ENCODE peak calls at places on chromosomes 1 and 21, in seven cellular contexts. One of them, this sample, is unnamed.

GRCh38 chr1:59393211-59394180 is 96.6 kb downstream of the FGGY start:
- DNase-seq in brain microvascular endothelial cell: peak
- DNase-seq in skeletal muscle cell: peak
- DNase-seq in A172: no peak
- DNase-seq in H7: no peak
- DNase-seq in CD8-positive, alpha-beta T cell: no peak
- DNase-seq in WTC11: no peak
- DNase-seq in this sample: peak

GRCh38 chr1:175376194-175376593 is 183.6 kb upstream of the KIAA0040 start:
- DNase-seq in CD8-positive, alpha-beta T cell: no peak
- DNase-seq in brain microvascular endothelial cell: peak
- DNase-seq in skeletal muscle cell: no peak
- DNase-seq in H7: peak
- DNase-seq in A172: no peak
- DNase-seq in WTC11: no peak
- DNase-seq in this sample: no peak

GRCh38 chr1:21586926-21587601 is 77.8 kb downstream of the ALPL start:
- DNase-seq in WTC11: peak
- DNase-seq in skeletal muscle cell: peak
- DNase-seq in A172: peak
- DNase-seq in H7: peak
- DNase-seq in CD8-positive, alpha-beta T cell: peak
- DNase-seq in brain microvascular endothelial cell: peak
- DNase-seq in this sample: peak

GRCh38 chr1:1111516-1112236 is 4.2 kb downstream of the C1orf159 start:
- DNase-seq in CD8-positive, alpha-beta T cell: no peak
- DNase-seq in A172: no peak
- DNase-seq in H7: no peak
- DNase-seq in brain microvascular endothelial cell: no peak
- DNase-seq in WTC11: no peak
- DNase-seq in skeletal muscle cell: no peak
- DNase-seq in this sample: no peak

GRCh38 chr1:38805036-38805435 is 54.5 kb downstream of the RRAGC start:
- DNase-seq in brain microvascular endothelial cell: no peak
- DNase-seq in A172: no peak
- DNase-seq in CD8-positive, alpha-beta T cell: no peak
- DNase-seq in WTC11: no peak
- DNase-seq in H7: no peak
- DNase-seq in skeletal muscle cell: no peak
- DNase-seq in this sample: no peak

GRCh38 chr1:218164930-218165686 is 120.0 kb upstream of the RRP15 start:
- DNase-seq in brain microvascular endothelial cell: no peak
- DNase-seq in skeletal muscle cell: no peak
- DNase-seq in WTC11: peak
- DNase-seq in CD8-positive, alpha-beta T cell: no peak
- DNase-seq in A172: no peak
- DNase-seq in H7: peak
- DNase-seq in this sample: no peak

GRCh38 chr1:187203257-187203656 is 374.5 kb downstream of the PLA2G4A start:
- DNase-seq in brain microvascular endothelial cell: peak
- DNase-seq in CD8-positive, alpha-beta T cell: no peak
- DNase-seq in A172: peak
- DNase-seq in WTC11: no peak
- DNase-seq in H7: no peak
- DNase-seq in skeletal muscle cell: peak
- DNase-seq in this sample: peak

GRCh38 chr1:7888248-7889010 is 35.6 kb upstream of the UTS2 start:
- DNase-seq in skeletal muscle cell: no peak
- DNase-seq in CD8-positive, alpha-beta T cell: no peak
- DNase-seq in brain microvascular endothelial cell: no peak
- DNase-seq in A172: no peak
- DNase-seq in WTC11: no peak
- DNase-seq in H7: no peak
- DNase-seq in this sample: peak

GRCh38 chr1:181987334-181987870 is 74.1 kb downstream of the ZNF648 start:
- DNase-seq in skeletal muscle cell: no peak
- DNase-seq in brain microvascular endothelial cell: no peak
- DNase-seq in H7: no peak
- DNase-seq in WTC11: no peak
- DNase-seq in CD8-positive, alpha-beta T cell: no peak
- DNase-seq in A172: no peak
- DNase-seq in this sample: no peak

GRCh38 chr21:38813143-38813542 is 7.4 kb downstream of the ETS2 start:
- DNase-seq in H7: no peak
- DNase-seq in skeletal muscle cell: no peak
- DNase-seq in WTC11: peak
- DNase-seq in A172: no peak
- DNase-seq in CD8-positive, alpha-beta T cell: no peak
- DNase-seq in brain microvascular endothelial cell: no peak
- DNase-seq in this sample: no peak

GRCh38 chr1:63784083-63784482 is 10.3 kb downstream of the ROR1 start:
- DNase-seq in WTC11: no peak
- DNase-seq in skeletal muscle cell: no peak
- DNase-seq in CD8-positive, alpha-beta T cell: no peak
- DNase-seq in H7: no peak
- DNase-seq in brain microvascular endothelial cell: no peak
- DNase-seq in A172: no peak
- DNase-seq in this sample: no peak

GRCh38 chr1:41073971-41074370 is 52.4 kb upstream of the SLFNL1 start:
- DNase-seq in H7: no peak
- DNase-seq in CD8-positive, alpha-beta T cell: no peak
- DNase-seq in WTC11: no peak
- DNase-seq in brain microvascular endothelial cell: peak
- DNase-seq in skeletal muscle cell: peak
- DNase-seq in A172: peak
- DNase-seq in this sample: peak

GRCh38 chr1:50275564-50275963 is 147.7 kb downstream of the DMRTA2 start:
- DNase-seq in WTC11: peak
- DNase-seq in H7: peak
- DNase-seq in CD8-positive, alpha-beta T cell: no peak
- DNase-seq in brain microvascular endothelial cell: no peak
- DNase-seq in A172: no peak
- DNase-seq in skeletal muscle cell: no peak
- DNase-seq in this sample: no peak

GRCh38 chr1:54158071-54158470 is 5.3 kb upstream of the CDCP2 start:
- DNase-seq in WTC11: no peak
- DNase-seq in CD8-positive, alpha-beta T cell: no peak
- DNase-seq in skeletal muscle cell: no peak
- DNase-seq in A172: peak
- DNase-seq in brain microvascular endothelial cell: no peak
- DNase-seq in H7: no peak
- DNase-seq in this sample: no peak

GRCh38 chr1:17540255-17541001 is 930 bp downstream of the ARHGEF10L start:
- DNase-seq in H7: peak
- DNase-seq in skeletal muscle cell: no peak
- DNase-seq in CD8-positive, alpha-beta T cell: no peak
- DNase-seq in WTC11: peak
- DNase-seq in A172: peak
- DNase-seq in brain microvascular endothelial cell: no peak
- DNase-seq in this sample: no peak

GRCh38 chr1:59565611-59566410 is 248.9 kb upstream of the HOOK1 start:
- DNase-seq in CD8-positive, alpha-beta T cell: no peak
- DNase-seq in skeletal muscle cell: peak
- DNase-seq in WTC11: no peak
- DNase-seq in A172: peak
- DNase-seq in H7: no peak
- DNase-seq in brain microvascular endothelial cell: peak
- DNase-seq in this sample: peak

GRCh38 chr21:45048026-45048698 is 26.2 kb upstream of the ADARB1 start:
- DNase-seq in A172: no peak
- DNase-seq in WTC11: no peak
- DNase-seq in brain microvascular endothelial cell: no peak
- DNase-seq in skeletal muscle cell: no peak
- DNase-seq in CD8-positive, alpha-beta T cell: no peak
- DNase-seq in H7: no peak
- DNase-seq in this sample: no peak

GRCh38 chr1:206687915-206688442 is 3.3 kb downstream of the MAPKAPK2 start:
- DNase-seq in A172: no peak
- DNase-seq in WTC11: peak
- DNase-seq in brain microvascular endothelial cell: no peak
- DNase-seq in H7: peak
- DNase-seq in skeletal muscle cell: no peak
- DNase-seq in CD8-positive, alpha-beta T cell: no peak
- DNase-seq in this sample: peak

This sample was measured in IMR-90.